ENCODE peak calls at places on chromosomes 3 and 15, in nine cellular contexts. F is endodermal cell; V is fibroblast of lung; I is activated CD4-positive, alpha-beta T cell treated with anti-CD3 and anti-CD28 coated beads, Interleukin-2, amount 10 ng/mL, durations not matched to agents 7 days and 5 days; D is activated gamma-delta T cell treated with Interleukin-2 at 50 U/mL for 16 hours; X is activated naive CD8-positive, alpha-beta T cell treated with anti-CD3 and anti-CD28 coated beads for 36 hours; R is activated T-helper 1 cell treated with Interleukin-2 at 50 U/mL for 16 hours; O is HT-29; Q is CD4-positive, alpha-beta T cell. U is an unnamed sample.

GRCh38 chr3:94500146-94500545 is 437.3 kb downstream of the NSUN3 start:
- DNase-seq in F (no peak), V (no peak), I (no peak), D (no peak), X (no peak), R (no peak), O (no peak), Q (no peak), U (no peak)

GRCh38 chr3:71232895-71233294 is 350.6 kb downstream of the FOXP1 start:
- DNase-seq in F (no peak), V (no peak), I (no peak), D (no peak), X (no peak), R (no peak), O (no peak), Q (no peak), U (no peak)

GRCh38 chr3:107795514-107796094 is 272.8 kb downstream of the BBX start:
- DNase-seq in F (no peak), V (no peak), I (no peak), D (no peak), X (no peak), R (no peak), O (no peak), Q (no peak), U (no peak)

GRCh38 chr3:174287601-174288180 is 571.4 kb upstream of the NAALADL2 start:
- DNase-seq in F (no peak), V (no peak), I (no peak), D (no peak), X (no peak), R (no peak), O (no peak), Q (no peak), U (no peak)

GRCh38 chr3:39273119-39273518 is 6.7 kb downstream of the CX3CR1 start:
- DNase-seq in F (peak; percentile 49), V (no peak), I (no peak), D (no peak), X (no peak), R (no peak), O (no peak), Q (no peak), U (no peak)

GRCh38 chr15:79408041-79408440 is 24.1 kb upstream of the MINAR1 start:
- DNase-seq in F (no peak), V (no peak), I (no peak), D (no peak), X (no peak), R (no peak), O (no peak), Q (no peak), U (no peak)

GRCh38 chr15:80957556-80957955 is 32.1 kb downstream of the MESD start:
- DNase-seq in F (no peak), V (peak; percentile 22), I (no peak), D (no peak), X (no peak), R (no peak), O (no peak), Q (no peak), U (no peak)

GRCh38 chr15:46266691-46267090 is 631.9 kb downstream of the SQOR start:
- DNase-seq in F (no peak), V (no peak), I (no peak), D (no peak), X (no peak), R (no peak), O (no peak), Q (no peak), U (no peak)

GRCh38 chr3:55765398-55765797 is 278.3 kb upstream of the WNT5A start:
- DNase-seq in F (no peak), V (no peak), I (no peak), D (no peak), X (no peak), R (no peak), O (no peak), Q (no peak), U (no peak)

GRCh38 chr3:116140100-116140689 is 305.1 kb downstream of the LSAMP start:
- DNase-seq in F (no peak), V (peak; percentile 72), I (no peak), D (no peak), X (no peak), R (no peak), O (peak; percentile 69), Q (no peak), U (peak; percentile 34)

GRCh38 chr3:169623971-169624370 is 39.5 kb downstream of the MECOM start:
- DNase-seq in F (no peak), V (no peak), I (no peak), D (no peak), X (no peak), R (no peak), O (no peak), Q (no peak), U (no peak)

GRCh38 chr15:49270541-49271421 is 100.7 kb downstream of the GALK2 start:
- DNase-seq in F (peak; percentile 46), V (peak; percentile 95), I (no peak), D (no peak), X (no peak), R (no peak), O (no peak), Q (no peak), U (no peak)

GRCh38 chr3:63791974-63792373 is 27.1 kb upstream of the C3orf49 start:
- DNase-seq in F (no peak), V (peak; percentile 53), I (no peak), D (no peak), X (no peak), R (no peak), O (no peak), Q (no peak), U (no peak)

GRCh38 chr3:66572938-66573710 is 72.3 kb upstream of the LRIG1 start:
- DNase-seq in F (peak; percentile 95), V (no peak), I (no peak), D (no peak), X (no peak), R (no peak), O (peak; percentile 8), Q (no peak), U (no peak)

GRCh38 chr15:35936284-35936683 is 390.3 kb upstream of the DPH6 start:
- DNase-seq in F (no peak), V (no peak), I (no peak), D (no peak), X (no peak), R (no peak), O (no peak), Q (no peak), U (no peak)

GRCh38 chr3:119809249-119810017 is 27.5 kb downstream of the NR1I2 start:
- DNase-seq in F (no peak), V (no peak), I (no peak), D (no peak), X (peak; percentile 17), R (no peak), O (no peak), Q (no peak), U (no peak)

GRCh38 chr3:149258298-149258697 is 36.7 kb upstream of the CP start:
- DNase-seq in F (no peak), V (no peak), I (no peak), D (no peak), X (no peak), R (no peak), O (no peak), Q (no peak), U (peak; percentile 5)

GRCh38 chr3:156460206-156460609 is 94.7 kb downstream of the SSR3 start:
- DNase-seq in F (no peak), V (no peak), I (no peak), D (no peak), X (no peak), R (no peak), O (no peak), Q (no peak), U (no peak)

GRCh38 chr3:37768107-37768809 is 93.4 kb upstream of the CTDSPL start:
- DNase-seq in F (no peak), V (peak; percentile 77), I (no peak), D (no peak), X (no peak), R (no peak), O (peak; percentile 24), Q (no peak), U (peak; percentile 7)

GRCh38 chr3:23698652-23699313 is 107.0 kb upstream of the UBE2E1 start:
- DNase-seq in F (no peak), V (no peak), I (no peak), D (no peak), X (no peak), R (no peak), O (peak; percentile 3), Q (no peak), U (no peak)

GRCh38 chr3:5002174-5002870 is 23.1 kb downstream of the BHLHE40 start:
- DNase-seq in F (peak; percentile 85), V (no peak), I (peak; percentile 38), D (peak; percentile 68), X (no peak), R (no peak), O (no peak), Q (no peak), U (no peak)

GRCh38 chr3:186821429-186822367 is 15.4 kb upstream of the RFC4 start:
- DNase-seq in F (peak; percentile 47), V (peak; percentile 73), I (peak; percentile 54), D (no peak), X (no peak), R (no peak), O (peak; percentile 64), Q (no peak), U (peak; percentile 54)

GRCh38 chr3:47394140-47394855 is 13.5 kb downstream of the PTPN23 start:
- DNase-seq in F (no peak), V (no peak), I (no peak), D (no peak), X (no peak), R (no peak), O (peak; percentile 24), Q (no peak), U (no peak)

GRCh38 chr3:31106204-31106603 is 211.7 kb upstream of the GADL1 start:
- DNase-seq in F (no peak), V (peak; percentile 59), I (no peak), D (no peak), X (no peak), R (no peak), O (no peak), Q (no peak), U (no peak)

GRCh38 chr15:77620297-77620696 is 12.4 kb downstream of the LINGO1 start:
- DNase-seq in F (no peak), V (no peak), I (no peak), D (no peak), X (no peak), R (no peak), O (no peak), Q (no peak), U (no peak)

GRCh38 chr3:74648102-74648501 is 33.6 kb upstream of the CNTN3 start:
- DNase-seq in F (no peak), V (no peak), I (no peak), D (no peak), X (no peak), R (no peak), O (no peak), Q (no peak), U (no peak)

GRCh38 chr15:71353171-71353570 is 237.9 kb downstream of the THSD4 start:
- DNase-seq in F (no peak), V (peak; percentile 19), I (no peak), D (no peak), X (no peak), R (no peak), O (no peak), Q (no peak), U (no peak)

GRCh38 chr3:128841926-128842920 is 37.2 kb upstream of the ACAD9 start:
- DNase-seq in F (no peak), V (no peak), I (no peak), D (no peak), X (no peak), R (no peak), O (no peak), Q (no peak), U (no peak)

GRCh38 chr3:3196148-3196861 is 16.8 kb upstream of the CRBN start:
- DNase-seq in F (peak; percentile 76), V (no peak), I (no peak), D (no peak), X (no peak), R (no peak), O (peak; percentile 17), Q (no peak), U (no peak)

GRCh38 chr3:57018246-57018645 is 42.2 kb upstream of the SPATA12 start:
- DNase-seq in F (no peak), V (no peak), I (no peak), D (no peak), X (no peak), R (no peak), O (no peak), Q (no peak), U (no peak)

GRCh38 chr3:43768594-43768993 is 77.9 kb downstream of the ABHD5 start:
- DNase-seq in F (no peak), V (peak; percentile 87), I (no peak), D (no peak), X (no peak), R (no peak), O (no peak), Q (no peak), U (no peak)